ENCODE peak calls at places on chromosomes 7 and 10, in seven cellular contexts. One of them, this sample, is unnamed.

GRCh38 chr10:49645417-49646255 is 31.8 kb downstream of the CHAT start:
- DNase-seq in sigmoid colon: no peak
- DNase-seq in ovary: peak
- DNase-seq in suprapubic skin: peak
- DNase-seq in A549: no peak
- DNase-seq in stomach: peak
- DNase-seq in transverse colon: no peak
- DNase-seq in this sample: no peak

GRCh38 chr10:16440396-16441105 is 3.7 kb downstream of the PTER start:
- DNase-seq in sigmoid colon: no peak
- DNase-seq in ovary: no peak
- DNase-seq in suprapubic skin: no peak
- DNase-seq in A549: no peak
- DNase-seq in stomach: peak
- DNase-seq in transverse colon: no peak
- DNase-seq in this sample: no peak

GRCh38 chr10:91366687-91367086 is 43.5 kb upstream of the HECTD2 start:
- DNase-seq in sigmoid colon: no peak
- DNase-seq in ovary: no peak
- DNase-seq in suprapubic skin: no peak
- DNase-seq in A549: no peak
- DNase-seq in stomach: no peak
- DNase-seq in transverse colon: no peak
- DNase-seq in this sample: no peak

GRCh38 chr10:72612203-72612826 is 13.6 kb downstream of the MICU1 start:
- DNase-seq in sigmoid colon: no peak
- DNase-seq in ovary: no peak
- DNase-seq in suprapubic skin: no peak
- DNase-seq in A549: no peak
- DNase-seq in stomach: no peak
- DNase-seq in transverse colon: no peak
- DNase-seq in this sample: no peak

GRCh38 chr7:41796331-41796730 is 93.4 kb upstream of the INHBA start:
- DNase-seq in sigmoid colon: no peak
- DNase-seq in ovary: no peak
- DNase-seq in suprapubic skin: no peak
- DNase-seq in A549: no peak
- DNase-seq in stomach: no peak
- DNase-seq in transverse colon: no peak
- DNase-seq in this sample: no peak

GRCh38 chr7:151655555-151655954 is 135.9 kb upstream of the RHEB start:
- DNase-seq in sigmoid colon: no peak
- DNase-seq in ovary: no peak
- DNase-seq in suprapubic skin: no peak
- DNase-seq in A549: no peak
- DNase-seq in stomach: no peak
- DNase-seq in transverse colon: no peak
- DNase-seq in this sample: no peak

GRCh38 chr7:2837476-2837875 is 6.6 kb downstream of the GNA12 start:
- DNase-seq in sigmoid colon: no peak
- DNase-seq in ovary: no peak
- DNase-seq in suprapubic skin: no peak
- DNase-seq in A549: no peak
- DNase-seq in stomach: no peak
- DNase-seq in transverse colon: no peak
- DNase-seq in this sample: no peak

GRCh38 chr10:1938317-1938716 is 201.0 kb upstream of the ADARB2 start:
- DNase-seq in sigmoid colon: no peak
- DNase-seq in ovary: no peak
- DNase-seq in suprapubic skin: no peak
- DNase-seq in A549: no peak
- DNase-seq in stomach: no peak
- DNase-seq in transverse colon: no peak
- DNase-seq in this sample: no peak

GRCh38 chr7:142646274-142646895 is 102.9 kb upstream of the PRSS1 start:
- DNase-seq in sigmoid colon: no peak
- DNase-seq in ovary: no peak
- DNase-seq in suprapubic skin: no peak
- DNase-seq in A549: no peak
- DNase-seq in stomach: no peak
- DNase-seq in transverse colon: no peak
- DNase-seq in this sample: no peak

GRCh38 chr10:77175631-77176222 is 461.9 kb downstream of the KCNMA1 start:
- DNase-seq in sigmoid colon: no peak
- DNase-seq in ovary: no peak
- DNase-seq in suprapubic skin: no peak
- DNase-seq in A549: no peak
- DNase-seq in stomach: no peak
- DNase-seq in transverse colon: no peak
- DNase-seq in this sample: no peak

GRCh38 chr10:61486738-61487396 is 33.7 kb upstream of the TMEM26 start:
- DNase-seq in sigmoid colon: no peak
- DNase-seq in ovary: no peak
- DNase-seq in suprapubic skin: no peak
- DNase-seq in A549: no peak
- DNase-seq in stomach: no peak
- DNase-seq in transverse colon: no peak
- DNase-seq in this sample: no peak

GRCh38 chr7:156640257-156640948 is at the start of gene RNF32:
- DNase-seq in sigmoid colon: peak
- DNase-seq in ovary: peak
- DNase-seq in suprapubic skin: peak
- DNase-seq in A549: peak
- DNase-seq in stomach: peak
- DNase-seq in transverse colon: peak
- DNase-seq in this sample: peak

GRCh38 chr7:27095897-27096755 is at the start of gene HOXA1:
- DNase-seq in sigmoid colon: peak
- DNase-seq in ovary: peak
- DNase-seq in suprapubic skin: no peak
- DNase-seq in A549: peak
- DNase-seq in stomach: peak
- DNase-seq in transverse colon: peak
- DNase-seq in this sample: peak

GRCh38 chr7:51249991-51250390 is 66.6 kb downstream of the COBL start:
- DNase-seq in sigmoid colon: no peak
- DNase-seq in ovary: no peak
- DNase-seq in suprapubic skin: no peak
- DNase-seq in A549: no peak
- DNase-seq in stomach: no peak
- DNase-seq in transverse colon: no peak
- DNase-seq in this sample: no peak

GRCh38 chr7:19403691-19404090 is 258.5 kb upstream of the FERD3L start:
- DNase-seq in sigmoid colon: no peak
- DNase-seq in ovary: no peak
- DNase-seq in suprapubic skin: no peak
- DNase-seq in A549: no peak
- DNase-seq in stomach: no peak
- DNase-seq in transverse colon: no peak
- DNase-seq in this sample: no peak

GRCh38 chr10:92914478-92915066 is 66.3 kb downstream of the EXOC6 start:
- DNase-seq in sigmoid colon: no peak
- DNase-seq in ovary: peak
- DNase-seq in suprapubic skin: no peak
- DNase-seq in A549: peak
- DNase-seq in stomach: peak
- DNase-seq in transverse colon: peak
- DNase-seq in this sample: no peak

GRCh38 chr10:79138449-79139123 is 69.8 kb downstream of the ZMIZ1 start:
- DNase-seq in sigmoid colon: no peak
- DNase-seq in ovary: no peak
- DNase-seq in suprapubic skin: no peak
- DNase-seq in A549: no peak
- DNase-seq in stomach: no peak
- DNase-seq in transverse colon: no peak
- DNase-seq in this sample: no peak
- TF ChIP-seq EP300 in sigmoid colon: no peak
- TF ChIP-seq EP300 in ovary: no peak
- TF ChIP-seq EP300 in suprapubic skin: no peak
- TF ChIP-seq EP300 in A549: no peak
- TF ChIP-seq EP300 in stomach: no peak
- TF ChIP-seq EP300 in transverse colon: no peak
- TF ChIP-seq EP300 in this sample: no peak

DNA sequence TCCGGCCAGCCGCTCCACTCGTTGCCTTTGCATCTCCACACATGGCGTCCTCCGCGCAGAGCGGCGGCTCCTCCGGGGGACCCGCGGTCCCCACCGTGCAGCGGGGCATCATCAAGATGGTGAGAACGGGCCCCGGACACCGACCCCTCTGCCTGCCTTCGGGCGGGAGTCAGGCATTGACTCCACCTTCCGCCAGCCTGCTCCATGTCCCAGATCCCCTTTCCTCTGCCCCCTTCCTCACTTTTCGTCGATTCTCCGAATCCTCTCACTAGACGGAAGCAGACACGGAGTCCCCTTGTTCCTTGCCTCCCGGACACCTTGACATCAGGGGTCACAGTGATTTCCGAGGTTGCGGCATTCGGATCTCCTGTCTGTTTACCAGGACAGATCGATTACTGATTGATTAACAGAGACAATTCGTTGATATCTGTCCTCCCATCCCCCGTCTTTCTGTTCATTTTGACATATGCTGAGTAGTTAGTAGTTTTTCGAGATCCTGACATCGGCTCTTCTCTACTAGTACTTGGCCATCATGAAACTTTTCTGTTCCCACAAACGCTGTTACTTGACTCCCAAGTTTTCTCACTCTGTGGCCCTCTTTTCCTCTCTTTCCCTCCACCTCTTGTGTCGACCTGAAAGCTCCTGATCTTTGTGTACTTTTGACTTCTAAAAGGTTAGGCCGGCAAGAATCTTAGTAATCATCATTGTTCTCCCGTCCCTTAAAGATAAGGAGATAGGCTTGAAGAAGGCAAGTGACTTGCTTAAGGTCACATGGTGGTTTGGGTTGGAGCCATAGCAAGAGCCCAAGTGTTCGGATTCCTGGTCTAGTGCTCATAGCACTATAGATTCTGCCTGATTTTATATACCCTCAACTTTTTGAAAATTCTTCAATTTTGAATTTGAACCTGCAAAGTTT is 597 bp downstream of the SND1 start:
- DNase-seq in sigmoid colon: no peak
- DNase-seq in ovary: no peak
- DNase-seq in suprapubic skin: no peak
- DNase-seq in A549: peak
- DNase-seq in stomach: no peak
- DNase-seq in transverse colon: no peak
- DNase-seq in this sample: no peak
- TF ChIP-seq POLR2A in sigmoid colon: no peak
- TF ChIP-seq POLR2A in ovary: no peak
- TF ChIP-seq POLR2A in suprapubic skin: no peak
- TF ChIP-seq POLR2A in A549: no peak
- TF ChIP-seq POLR2A in stomach: no peak
- TF ChIP-seq POLR2A in transverse colon: no peak
- TF ChIP-seq POLR2A in this sample: no peak

GRCh38 chr10:45425628-45426563 is 51.9 kb downstream of the ALOX5 start:
- DNase-seq in sigmoid colon: no peak
- DNase-seq in ovary: no peak
- DNase-seq in suprapubic skin: no peak
- DNase-seq in A549: peak
- DNase-seq in stomach: no peak
- DNase-seq in transverse colon: no peak
- DNase-seq in this sample: peak
- TF ChIP-seq EP300 in sigmoid colon: no peak
- TF ChIP-seq EP300 in ovary: no peak
- TF ChIP-seq EP300 in suprapubic skin: no peak
- TF ChIP-seq EP300 in A549: no peak
- TF ChIP-seq EP300 in stomach: no peak
- TF ChIP-seq EP300 in transverse colon: no peak
- TF ChIP-seq EP300 in this sample: no peak

GRCh38 chr7:22629056-22629455 is 97.9 kb upstream of the IL6 start:
- DNase-seq in sigmoid colon: no peak
- DNase-seq in ovary: no peak
- DNase-seq in suprapubic skin: no peak
- DNase-seq in A549: no peak
- DNase-seq in stomach: no peak
- DNase-seq in transverse colon: no peak
- DNase-seq in this sample: no peak
- TF ChIP-seq POLR2A in sigmoid colon: no peak
- TF ChIP-seq POLR2A in ovary: no peak
- TF ChIP-seq POLR2A in suprapubic skin: no peak
- TF ChIP-seq POLR2A in A549: no peak
- TF ChIP-seq POLR2A in stomach: no peak
- TF ChIP-seq POLR2A in transverse colon: no peak
- TF ChIP-seq POLR2A in this sample: no peak

This sample was measured in esophagus muscularis mucosa.